ENCODE peak calls at places on chromosomes 4 and X, in four cellular contexts. B is aorta, V is fibroblast of lung, W is suprapubic skin. O is an unnamed sample.
A peak's percentile ranks its signal among the peaks of the same experiment; 100 is the strongest.

GRCh38 chrX:22748093-22748999 is 251.4 kb upstream of the DDX53 start:
- DNase-seq in B (no peak), V (peak; percentile 59), W (no peak), O (peak; percentile 35)

GRCh38 chr4:82798168-82799005 is at the start of gene SCD5:
- DNase-seq in B (peak; percentile 88), V (peak; percentile 78), W (peak; percentile 83), O (peak; percentile 68)

GRCh38 chr4:87081826-87082225 is 138.6 kb downstream of the KLHL8 start:
- DNase-seq in B (no peak), V (no peak), W (no peak), O (no peak)

GRCh38 chr4:117085185-117085701 is at the start of gene TRAM1L1:
- DNase-seq in B (peak; percentile 86), V (peak; percentile 80), W (peak; percentile 78), O (no peak)

GRCh38 chr4:88442636-88443260 is 14.2 kb upstream of the HERC5 start:
- DNase-seq in B (no peak), V (no peak), W (no peak), O (no peak)

GRCh38 chr4:4577359-4577875 is 35.6 kb upstream of the STX18 start:
- DNase-seq in B (no peak), V (no peak), W (no peak), O (no peak)

GRCh38 chr4:157706134-157706533 is 466.7 kb downstream of the GASK1B start:
- DNase-seq in B (no peak), V (no peak), W (no peak), O (no peak)

GRCh38 chr4:152359208-152360044 is 176.5 kb downstream of the FBXW7 start:
- DNase-seq in B (no peak), V (no peak), W (no peak), O (no peak)

GRCh38 chr4:142405021-142405991 is 440.8 kb downstream of the INPP4B start:
- DNase-seq in B (peak; percentile 55), V (peak; percentile 80), W (no peak), O (peak; percentile 55)

GRCh38 chr4:2696423-2696822 is 59.7 kb downstream of the TNIP2 start:
- DNase-seq in B (peak; percentile 45), V (no peak), W (no peak), O (no peak)

GRCh38 chrX:111039606-111040005 is 56.4 kb upstream of the PAK3 start:
- DNase-seq in B (no peak), V (no peak), W (no peak), O (no peak)

GRCh38 chrX:112643721-112644120 is 36.0 kb downstream of the LHFPL1 start:
- DNase-seq in B (no peak), V (no peak), W (no peak), O (no peak)

GRCh38 chrX:19799319-19800182 is 87.8 kb downstream of the SH3KBP1 start:
- DNase-seq in B (no peak), V (peak; percentile 43), W (no peak), O (peak; percentile 18)

GRCh38 chr4:84472154-84472553 is 26.9 kb downstream of the NKX6-1 start:
- DNase-seq in B (no peak), V (no peak), W (no peak), O (no peak)

GRCh38 chr4:176805155-176805554 is 12.4 kb upstream of the VEGFC start:
- DNase-seq in B (no peak), V (peak; percentile 71), W (no peak), O (no peak)

GRCh38 chrX:115372026-115372610 is 82.6 kb downstream of the LUZP4 start:
- DNase-seq in B (no peak), V (peak; percentile 77), W (no peak), O (no peak)

GRCh38 chr4:23904639-23905061 is 14.8 kb upstream of the PPARGC1A start:
- DNase-seq in B (no peak), V (no peak), W (no peak), O (no peak)

GRCh38 chr4:75598390-75598789 is 31.9 kb downstream of the CDKL2 start:
- DNase-seq in B (no peak), V (peak; percentile 29), W (no peak), O (no peak)

GRCh38 chr4:63663870-63664269 is 745.4 kb downstream of the TECRL start:
- DNase-seq in B (no peak), V (no peak), W (no peak), O (no peak)

GRCh38 chr4:140856692-140857091 is 100.5 kb upstream of the TBC1D9 start:
- DNase-seq in B (no peak), V (peak; percentile 55), W (no peak), O (no peak)

GRCh38 chrX:95063554-95063953 is 1389.5 kb downstream of the FAM133A start:
- DNase-seq in B (no peak), V (no peak), W (no peak), O (no peak)

GRCh38 chr4:139528377-139529005 is 27.5 kb downstream of the SETD7 start:
- DNase-seq in B (no peak), V (peak; percentile 95), W (peak; percentile 82), O (no peak)

GRCh38 chrX:20173856-20174255 is 32.2 kb upstream of the EIF1AX start:
- DNase-seq in B (no peak), V (no peak), W (no peak), O (no peak)

GRCh38 chrX:3598696-3599095 is 114.8 kb downstream of the PRKX start:
- DNase-seq in B (no peak), V (no peak), W (no peak), O (no peak)

GRCh38 chr4:159142254-159142653 is 39.4 kb downstream of the RAPGEF2 start:
- DNase-seq in B (no peak), V (peak; percentile 77), W (no peak), O (no peak)

GRCh38 chr4:89588366-89588765 is 248.6 kb downstream of the SNCA start:
- DNase-seq in B (no peak), V (no peak), W (no peak), O (no peak)

GRCh38 chr4:89586318-89586717 is 250.6 kb downstream of the SNCA start:
- DNase-seq in B (no peak), V (peak; percentile 15), W (no peak), O (no peak)

GRCh38 chr4:89586864-89587263 is 250.1 kb downstream of the SNCA start:
- DNase-seq in B (no peak), V (peak; percentile 67), W (no peak), O (no peak)

GRCh38 chr4:89590102-89590501 is 246.9 kb downstream of the SNCA start:
- DNase-seq in B (no peak), V (no peak), W (no peak), O (no peak)

GRCh38 chr4:89587364-89587763 is 249.6 kb downstream of the SNCA start:
- DNase-seq in B (no peak), V (no peak), W (no peak), O (no peak)
- H3K4me3 ChIP-seq in B (no peak overlapping the region), V (no peak overlapping the region), W (no peak overlapping the region), O (no peak overlapping the region)

GRCh38 chr4:121183359-121183758 is 19.2 kb upstream of the TNIP3 start:
- DNase-seq in B (no peak), V (no peak), W (no peak), O (no peak)

GRCh38 chr4:121185960-121186359 is 21.8 kb upstream of the TNIP3 start:
- DNase-seq in B (no peak), V (no peak), W (no peak), O (no peak)

GRCh38 chr4:121181493-121181892 is 17.4 kb upstream of the TNIP3 start:
- DNase-seq in B (no peak), V (no peak), W (no peak), O (no peak)

GRCh38 chr4:121180558-121180957 is 16.4 kb upstream of the TNIP3 start:
- DNase-seq in B (no peak), V (no peak), W (no peak), O (no peak)

GRCh38 chr4:121182296-121182695 is 18.2 kb upstream of the TNIP3 start:
- DNase-seq in B (no peak), V (peak; percentile 34), W (no peak), O (no peak)
- H3K27ac ChIP-seq in B (no peak overlapping the region), V (peak overlapping the region; percentile 60), W (no peak overlapping the region), O (peak overlapping the region; percentile 83)

DNA sequence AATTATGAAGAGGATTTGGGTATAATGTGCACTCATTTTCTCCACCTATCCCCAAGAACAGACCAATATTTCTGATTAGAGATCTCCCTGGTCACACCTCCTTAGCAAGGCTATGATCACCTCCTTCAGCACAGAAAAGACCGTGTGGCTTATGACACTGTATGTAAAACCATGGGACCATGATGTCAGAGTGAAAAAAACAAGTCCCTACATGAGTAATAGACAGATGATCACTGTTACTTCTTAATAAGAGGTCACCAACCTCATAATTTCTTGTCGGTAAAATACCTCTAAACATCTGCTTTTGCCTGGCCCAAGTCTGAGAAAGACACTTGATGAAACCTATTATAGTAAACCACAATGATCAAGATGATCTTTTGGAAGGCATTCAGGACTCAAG is 330.6 kb upstream of the F9 start:
- DNase-seq in B (no peak), V (no peak), W (no peak), O (no peak)
- H3K27me3 ChIP-seq in B (no peaks in the 10 kb centered on the region), V (no peaks in the 10 kb centered on the region), W (peaks cover 19% of the 10 kb centered on the region), O (no peaks in the 10 kb centered on the region)

DNA sequence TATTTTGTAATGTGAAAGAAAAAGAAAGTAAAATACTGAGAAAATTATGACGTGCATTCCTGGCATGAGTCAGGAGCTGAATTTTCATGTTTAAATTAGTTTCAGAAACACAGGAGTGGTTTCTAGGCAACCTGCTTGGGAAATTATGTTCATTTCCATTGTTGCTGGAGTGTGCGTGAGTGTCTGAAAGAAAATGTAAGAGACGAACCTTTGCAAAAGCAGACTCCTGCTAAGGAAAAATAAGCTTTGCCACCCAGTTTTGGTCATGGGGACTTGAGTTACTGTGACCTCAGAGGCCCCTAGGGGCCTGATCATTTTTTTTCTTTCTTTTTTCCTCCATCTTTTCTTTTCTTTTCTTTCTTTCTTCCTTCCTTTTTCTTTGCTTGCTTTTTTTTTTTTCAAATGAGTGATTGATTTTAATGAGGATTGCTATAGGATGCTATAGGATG is 18.8 kb upstream of the CHRNA9 start:
- DNase-seq in B (no peak), V (peak; percentile 96), W (no peak), O (peak; percentile 55)
- H3K4me3 ChIP-seq in B (peak overlapping the region; percentile 23), V (peak overlapping the region; percentile 58), W (peak overlapping the region; percentile 40), O (peak overlapping the region; percentile 73)

O was measured in CD8-positive, alpha-beta memory T cell.